ENCODE peak calls at places on chromosomes 16 and 17, in eight cellular contexts. M is CD4-positive, alpha-beta T cell; K is NCI-H1930; O is IMR-90; A is NCI-H1417; F is AML-193; W is CD4-positive, CD25-positive, alpha-beta regulatory T cell; Q is mesenchymal stem cell. G is an unnamed sample.

GRCh38 chr16:4059969-4060368 is 56.3 kb downstream of the ADCY9 start:
- DNase-seq in O (no peak), M (no peak), W (no peak), K (no peak), A (no peak), Q (no peak), F (no peak), G (no peak)

GRCh38 chr17:19005789-19006430 is 1.3 kb upstream of the FAM83G start:
- DNase-seq in A (no peak), O (no peak), K (no peak), M (no peak), Q (no peak), F (no peak), W (no peak), G (no peak)

GRCh38 chr17:28570716-28571254 is 539 bp downstream of the PIGS start:
- DNase-seq in O (no peak), Q (peak; percentile 47), F (peak; percentile 9), A (peak; percentile 71), K (peak; percentile 22), W (peak; percentile 51), M (peak; percentile 32), G (peak; percentile 47)

GRCh38 chr17:9725575-9725974 is 65.8 kb downstream of the DHRS7C start:
- DNase-seq in O (no peak), Q (no peak), K (no peak), M (no peak), A (no peak), W (no peak), F (no peak), G (no peak)

GRCh38 chr16:50671644-50672260 is 9.4 kb downstream of the SNX20 start:
- DNase-seq in K (no peak), F (peak; percentile 60), O (peak; percentile 16), M (peak; percentile 37), W (peak; percentile 50), A (no peak), Q (peak; percentile 13), G (peak; percentile 69)

GRCh38 chr16:14549789-14550153 is 80.3 kb downstream of the PARN start:
- DNase-seq in O (no peak), F (no peak), M (no peak), K (no peak), Q (no peak), A (peak; percentile 67), W (no peak), G (no peak)

GRCh38 chr16:55479560-55480197 is 681 bp downstream of the MMP2 start:
- DNase-seq in A (no peak), O (no peak), Q (peak; percentile 43), M (no peak), K (no peak), F (no peak), W (no peak), G (no peak)

GRCh38 chr17:56125830-56126819 is 27.1 kb upstream of the ANKFN1 start:
- DNase-seq in F (peak; percentile 58), W (no peak), K (no peak), A (no peak), M (no peak), O (peak; percentile 74), Q (peak; percentile 37), G (no peak)